ENCODE peak calls at places on chromosomes 3 and 15, in five cellular contexts. P is T47D; I is activated CD8-positive, alpha-beta memory T cell treated with anti-CD3 and anti-CD28 coated beads for 48 hours; R is fibroblast of villous mesenchyme; O is iPS-NIHi11. E is an unnamed sample.

GRCh38 chr3:177731644-177732268 is 534.5 kb upstream of the TBL1XR1 start:
- DNase-seq in P (no peak), O (no peak), I (no peak), R (peak), E (no peak)

GRCh38 chr3:73493543-73494314 is 131.0 kb downstream of the PDZRN3 start:
- DNase-seq in I (no peak), P (no peak), R (peak), O (no peak), E (peak)

GRCh38 chr3:65833761-65834505 is 204.8 kb downstream of the MAGI1 start:
- DNase-seq in O (no peak), P (no peak), I (no peak), R (peak), E (no peak)

GRCh38 chr3:194245474-194245873 is 105.7 kb downstream of the CPN2 start:
- DNase-seq in P (no peak), R (no peak), O (no peak), I (no peak), E (no peak)

GRCh38 chr3:24614353-24614752 is 119.7 kb upstream of the THRB start:
- DNase-seq in R (no peak), P (no peak), O (no peak), I (no peak), E (no peak)

GRCh38 chr15:60374628-60375081 is 23.1 kb downstream of the ANXA2 start:
- DNase-seq in I (no peak), O (peak), R (peak), P (no peak), E (peak)

GRCh38 chr3:85159376-85159775 is 200.6 kb downstream of the CADM2 start:
- DNase-seq in O (no peak), I (no peak), P (no peak), R (no peak), E (no peak)

GRCh38 chr3:177602601-177603136 is 405.4 kb upstream of the TBL1XR1 start:
- DNase-seq in P (no peak), I (no peak), O (peak), R (no peak), E (peak)

GRCh38 chr3:71217640-71218222 is 365.8 kb downstream of the FOXP1 start:
- DNase-seq in P (no peak), O (peak), I (no peak), R (no peak), E (no peak)

GRCh38 chr3:10074666-10075065 is 33.4 kb downstream of the FANCD2OS start:
- DNase-seq in I (no peak), O (no peak), P (no peak), R (no peak), E (no peak)

GRCh38 chr15:90550919-90551318 is 21.2 kb downstream of the CRTC3 start:
- DNase-seq in O (no peak), R (no peak), P (no peak), I (no peak), E (no peak)

GRCh38 chr15:44194397-44195150 is 497 bp downstream of the FRMD5 start:
- DNase-seq in R (peak), P (no peak), O (no peak), I (peak), E (peak)

GRCh38 chr3:149701206-149701976 is 43.6 kb upstream of the WWTR1 start:
- DNase-seq in I (no peak), O (no peak), P (no peak), R (no peak), E (no peak)

GRCh38 chr3:15708882-15709677 is 88.7 kb downstream of the ANKRD28 start:
- DNase-seq in I (no peak), R (peak), O (no peak), P (no peak), E (peak)

GRCh38 chr15:70627734-70628541 is 135.4 kb downstream of the UACA start:
- DNase-seq in I (no peak), P (no peak), O (no peak), R (peak), E (no peak)

GRCh38 chr3:34742151-34742550 is 897.2 kb upstream of the ARPP21 start:
- DNase-seq in I (no peak), O (no peak), R (no peak), P (no peak), E (no peak)

GRCh38 chr3:162302983-162303624 is 806.5 kb downstream of the OTOL1 start:
- DNase-seq in O (no peak), R (peak), P (no peak), I (no peak), E (no peak)

GRCh38 chr15:99981223-99981647 is 248.0 kb upstream of the LYSMD4 start:
- DNase-seq in P (no peak), R (no peak), I (no peak), O (no peak), E (no peak)

GRCh38 chr3:171026584-171027293 is at the start of gene SLC2A2:
- DNase-seq in I (no peak), P (no peak), O (no peak), R (no peak), E (no peak)

GRCh38 chr3:50516048-50516871 is 12.8 kb upstream of the CACNA2D2 start:
- DNase-seq in I (no peak), R (peak), P (no peak), O (peak), E (peak)

E was measured in cardiac muscle cell.